ENCODE peak calls at places on chromosomes 11 and 22, in four cellular contexts. X is left lobe of liver, J is endothelial cell, F is HEK293T. P is an unnamed sample.

GRCh38 chr11:10091314-10092045 is 202.5 kb downstream of the SBF2 start:
- DNase-seq in X (no peak), J (no peak), F (no peak), P (no peak)

GRCh38 chr11:85822814-85823213 is 11.9 kb upstream of the SYTL2 start:
- DNase-seq in F (no peak), J (no peak), X (no peak), P (no peak)

GRCh38 chr11:32069361-32070058 is 21.4 kb upstream of the RCN1 start:
- DNase-seq in J (no peak), X (no peak), F (no peak), P (no peak)

GRCh38 chr11:117866526-117866925 is 9.9 kb downstream of the FXYD6 start:
- DNase-seq in X (no peak), J (no peak), F (no peak), P (no peak)

GRCh38 chr11:45094958-45095690 is 51.3 kb upstream of the PRDM11 start:
- DNase-seq in J (no peak), X (peak; percentile 27), F (no peak), P (no peak)

GRCh38 chr11:10456519-10456918 is 1.5 kb downstream of the AMPD3 start:
- DNase-seq in X (no peak), J (no peak), F (no peak), P (no peak)

GRCh38 chr11:59273008-59273841 is 60.5 kb upstream of the MPEG1 start:
- DNase-seq in J (no peak), X (no peak), F (no peak), P (no peak)

GRCh38 chr11:34379081-34379480 is 21.3 kb upstream of the ABTB2 start:
- DNase-seq in J (no peak), F (no peak), X (no peak), P (no peak)

GRCh38 chr11:31397239-31397834 is 27.7 kb downstream of the DNAJC24 start:
- DNase-seq in J (no peak), X (no peak), F (peak; percentile 14), P (peak; percentile 25)

GRCh38 chr11:11579012-11579755 is 42.6 kb downstream of the GALNT18 start:
- DNase-seq in J (no peak), F (no peak), X (peak; percentile 51), P (no peak)

GRCh38 chr22:27512283-27512761 is 289.2 kb downstream of the MN1 start:
- DNase-seq in X (peak; percentile 54), J (no peak), F (no peak), P (no peak)

GRCh38 chr11:126631399-126631798 is 275.9 kb downstream of the ST3GAL4 start:
- DNase-seq in J (no peak), X (no peak), F (no peak), P (no peak)

GRCh38 chr11:7450836-7451235 is 34.5 kb upstream of the OLFML1 start:
- DNase-seq in F (no peak), X (no peak), J (no peak), P (no peak)

GRCh38 chr11:88569342-88569741 is 231.8 kb upstream of the CTSC start:
- DNase-seq in F (no peak), X (no peak), J (no peak), P (no peak)

GRCh38 chr22:25853501-25853900 is 111.5 kb downstream of the MYO18B start:
- DNase-seq in J (no peak), F (no peak), X (no peak), P (no peak)

GRCh38 chr22:21832291-21833290 is 34.9 kb downstream of the MAPK1 start:
- DNase-seq in J (no peak), X (no peak), F (no peak), P (no peak)

GRCh38 chr11:64989416-64989815 is 7.4 kb downstream of the BATF2 start:
- DNase-seq in F (no peak), J (no peak), X (no peak), P (no peak)

GRCh38 chr11:95337972-95338429 is 107.0 kb upstream of the SESN3 start:
- DNase-seq in X (no peak), J (no peak), F (no peak), P (no peak)

GRCh38 chr11:65911682-65912568 is 6.9 kb downstream of the C11orf68 start:
- DNase-seq in F (peak; percentile 68), J (no peak), X (no peak), P (peak; percentile 84)

GRCh38 chr11:45673441-45673840 is 8.0 kb upstream of the CHST1 start:
- DNase-seq in J (no peak), F (no peak), X (no peak), P (no peak)

GRCh38 chr11:29629281-29629680 is 387.5 kb downstream of the KCNA4 start:
- DNase-seq in F (no peak), J (no peak), X (no peak), P (no peak)

GRCh38 chr11:73854680-73855079 is 22.0 kb downstream of the COA4 start:
- DNase-seq in J (no peak), F (no peak), X (no peak), P (no peak)

GRCh38 chr11:131913267-131913666 is 542.9 kb downstream of the NTM start:
- DNase-seq in X (no peak), J (no peak), F (no peak), P (no peak)

GRCh38 chr11:16936643-16937042 is 77.6 kb downstream of the PLEKHA7 start:
- DNase-seq in J (no peak), F (no peak), X (no peak), P (no peak)

GRCh38 chr11:44709281-44709562 is 17.5 kb upstream of the TSPAN18 start:
- DNase-seq in F (no peak), J (no peak), X (peak; percentile 85), P (no peak)

GRCh38 chr11:78417888-78418583 is 416 bp upstream of the GAB2 start:
- DNase-seq in X (peak; percentile 82), F (peak; percentile 83), J (peak; percentile 92), P (peak; percentile 92)

GRCh38 chr22:28181332-28181731 is 262.3 kb upstream of the PITPNB start:
- DNase-seq in X (no peak), F (no peak), J (no peak), P (no peak)

GRCh38 chr22:46514592-46515207 is 22.7 kb downstream of the CELSR1 start:
- DNase-seq in F (no peak), X (no peak), J (no peak), P (no peak)

GRCh38 chr11:87137711-87138110 is 100.0 kb downstream of the TMEM135 start:
- DNase-seq in F (no peak), J (no peak), X (no peak), P (no peak)

GRCh38 chr11:9982796-9983579 is 311.0 kb downstream of the SBF2 start:
- DNase-seq in X (no peak), F (no peak), J (no peak), P (no peak)

GRCh38 chr22:50705851-50706351 is 32.1 kb upstream of the ACR start:
- DNase-seq in J (no peak), F (no peak), X (no peak), P (no peak)

GRCh38 chr11:74397531-74398243 is 546 bp downstream of the PGM2L1 start:
- DNase-seq in J (peak; percentile 23), X (no peak), F (peak; percentile 36), P (peak; percentile 69)

P was measured in SK-N-SH.